ENCODE peak calls at places on chromosomes 12 and 14, in eight cellular contexts. V is CD8-positive, alpha-beta memory T cell; I is fibroblast of lung; U is HL-60; E is fibroblast of the aortic adventitia; W is CD8-positive, alpha-beta T cell; C is AG04450; S is NT2/D1. H is an unnamed sample.

GRCh38 chr14:102663031-102663430 is 70.6 kb downstream of the RCOR1 start:
- DNase-seq in S (peak), V (no peak), E (peak), C (no peak), U (no peak), I (no peak), W (no peak), H (no peak)

GRCh38 chr14:103676881-103677675 is 38.2 kb downstream of the XRCC3 start:
- DNase-seq in E (no peak), W (no peak), U (no peak), V (no peak), C (no peak), S (no peak), I (no peak), H (no peak)

GRCh38 chr12:117126335-117126734 is 27.1 kb upstream of the TESC start:
- DNase-seq in W (no peak), I (no peak), E (no peak), S (no peak), V (no peak), C (no peak), U (no peak), H (no peak)

GRCh38 chr14:57254884-57255283 is 13.8 kb downstream of the EXOC5 start:
- DNase-seq in W (no peak), S (no peak), V (no peak), C (no peak), I (no peak), U (no peak), E (no peak), H (no peak)

GRCh38 chr12:19941096-19941495 is 427.2 kb upstream of the PDE3A start:
- DNase-seq in W (no peak), S (no peak), V (no peak), E (no peak), I (no peak), U (no peak), C (no peak), H (no peak)

GRCh38 chr14:102144914-102145313 is 5.2 kb downstream of the WDR20 start:
- DNase-seq in E (no peak), W (no peak), S (no peak), I (no peak), V (no peak), C (no peak), U (no peak), H (no peak)

GRCh38 chr12:118850244-118850825 is 131.0 kb upstream of the SRRM4 start:
- DNase-seq in E (no peak), W (no peak), C (no peak), S (peak), V (no peak), U (peak), I (no peak), H (no peak)

GRCh38 chr14:73742520-73743238 is 28.5 kb upstream of the PNMA1 start:
- DNase-seq in S (no peak), V (no peak), W (no peak), C (no peak), I (no peak), E (no peak), U (no peak), H (no peak)

GRCh38 chr12:71955946-71956345 is 17.3 kb downstream of the TPH2 start:
- DNase-seq in S (no peak), I (peak), V (no peak), E (peak), C (peak), W (no peak), U (no peak), H (peak)

GRCh38 chr12:94815958-94816357 is 165.6 kb upstream of the TMCC3 start:
- DNase-seq in C (no peak), I (no peak), V (no peak), W (no peak), E (no peak), U (no peak), S (peak), H (no peak)

GRCh38 chr12:111186347-111186746 is 182.5 kb downstream of the PHETA1 start:
- DNase-seq in S (no peak), W (no peak), C (no peak), V (no peak), U (no peak), E (no peak), I (no peak), H (no peak)

GRCh38 chr12:1560704-1561103 is 33.7 kb downstream of the FBXL14 start:
- DNase-seq in S (no peak), I (no peak), C (no peak), V (no peak), W (no peak), U (no peak), E (no peak), H (no peak)

GRCh38 chr12:30913323-30913722 is 13.2 kb upstream of the TSPAN11 start:
- DNase-seq in V (no peak), C (no peak), S (no peak), I (no peak), E (no peak), U (no peak), W (no peak), H (no peak)

GRCh38 chr14:95038521-95039250 is 118.6 kb downstream of the DICER1 start:
- DNase-seq in U (no peak), I (no peak), C (no peak), V (no peak), S (no peak), W (no peak), E (no peak), H (no peak)

GRCh38 chr14:101196795-101197590 is 293.5 kb upstream of the RTL1 start:
- DNase-seq in V (no peak), C (no peak), E (no peak), W (no peak), U (no peak), S (no peak), I (peak), H (no peak)

GRCh38 chr12:73902270-73902669 is 635.4 kb upstream of the ATXN7L3B start:
- DNase-seq in C (no peak), E (no peak), U (no peak), S (no peak), V (no peak), W (no peak), I (no peak), H (no peak)

GRCh38 chr12:109880049-109880931 is at the start of gene GLTP:
- DNase-seq in C (no peak), W (peak), V (peak), I (peak), U (peak), E (peak), S (peak), H (peak)

GRCh38 chr12:12620730-12621315 is 9.1 kb downstream of the CREBL2 start:
- DNase-seq in S (no peak), I (no peak), E (no peak), W (no peak), V (no peak), C (no peak), U (no peak), H (no peak)

GRCh38 chr12:19397534-19397933 is 41.8 kb upstream of the AEBP2 start:
- DNase-seq in E (peak), V (no peak), U (no peak), W (no peak), S (no peak), I (peak), C (no peak), H (no peak)

GRCh38 chr12:16359512-16360491 is 12.4 kb downstream of the MGST1 start:
- DNase-seq in W (no peak), U (no peak), V (no peak), C (no peak), S (peak), E (peak), I (peak), H (no peak)

GRCh38 chr14:24339284-24340151 is at the start of gene RIPK3:
- DNase-seq in C (no peak), I (no peak), S (no peak), W (peak), U (no peak), E (no peak), V (peak), H (no peak)

GRCh38 chr12:57844725-57845477 is 1.6 kb downstream of the CTDSP2 start:
- DNase-seq in V (no peak), S (no peak), I (peak), E (peak), U (no peak), W (no peak), C (peak), H (peak)

GRCh38 chr12:91926810-91927209 is 218.8 kb downstream of the BTG1 start:
- DNase-seq in S (no peak), U (no peak), I (peak), C (peak), W (no peak), E (peak), V (no peak), H (peak)

GRCh38 chr12:96908170-96908675 is 1.2 kb downstream of the NEDD1 start:
- DNase-seq in V (no peak), S (no peak), I (no peak), E (no peak), C (no peak), W (no peak), U (no peak), H (no peak)

GRCh38 chr12:13981296-13981962 is at the start of gene GRIN2B:
- DNase-seq in U (no peak), W (no peak), I (no peak), C (no peak), E (no peak), V (no peak), S (peak), H (no peak)

GRCh38 chr12:47337581-47337980 is 257.8 kb upstream of the AMIGO2 start:
- DNase-seq in W (no peak), V (no peak), S (no peak), C (no peak), I (no peak), U (no peak), E (no peak), H (no peak)

GRCh38 chr14:53509845-53510244 is 356.7 kb upstream of the DDHD1 start:
- DNase-seq in C (peak), I (no peak), S (no peak), V (no peak), U (no peak), W (no peak), E (peak), H (peak)

GRCh38 chr14:64444984-64445845 is 20.1 kb upstream of the AKAP5 start:
- DNase-seq in V (no peak), C (peak), E (peak), U (no peak), S (no peak), I (peak), W (peak), H (peak)

GRCh38 chr12:58032156-58032555 is 90.8 kb downstream of the ATP23 start:
- DNase-seq in V (no peak), E (no peak), C (no peak), S (no peak), I (no peak), U (no peak), W (no peak), H (no peak)

GRCh38 chr14:101113108-101113612 is 209.6 kb upstream of the RTL1 start:
- DNase-seq in W (no peak), E (no peak), I (no peak), V (no peak), S (no peak), C (no peak), U (no peak), H (no peak)

GRCh38 chr14:24053548-24054323 is 1.9 kb downstream of the CARMIL3 start:
- DNase-seq in I (no peak), S (no peak), C (no peak), V (no peak), W (no peak), U (no peak), E (no peak), H (no peak)

GRCh38 chr14:92480856-92481255 is 32.7 kb upstream of the RIN3 start:
- DNase-seq in W (no peak), C (no peak), U (no peak), V (no peak), S (no peak), E (no peak), I (no peak), H (no peak)

GRCh38 chr12:117603316-117604113 is 242.1 kb upstream of the NOS1 start:
- DNase-seq in S (no peak), C (no peak), I (no peak), U (no peak), V (no peak), W (no peak), E (no peak), H (no peak)

GRCh38 chr12:2510066-2510465 is 284.7 kb upstream of the FKBP4 start:
- DNase-seq in U (no peak), E (no peak), V (no peak), W (no peak), I (no peak), C (no peak), S (no peak), H (no peak)

GRCh38 chr12:41100572-41100971 is 87.5 kb upstream of the PDZRN4 start:
- DNase-seq in W (no peak), C (no peak), V (no peak), S (no peak), I (no peak), U (no peak), E (no peak), H (no peak)

GRCh38 chr12:75935544-75936242 is 95.9 kb downstream of the PHLDA1 start:
- DNase-seq in W (no peak), U (no peak), E (no peak), V (no peak), I (no peak), C (no peak), S (no peak), H (no peak)

GRCh38 chr12:74538491-74539258 is 1.0 kb downstream of the ATXN7L3B start:
- DNase-seq in U (peak), E (peak), S (no peak), C (no peak), I (peak), W (peak), V (peak), H (no peak)

GRCh38 chr14:23562822-23563472 is 4.6 kb downstream of the AP1G2 start:
- DNase-seq in W (peak), V (peak), I (peak), U (no peak), E (peak), C (peak), S (no peak), H (peak)

DNA sequence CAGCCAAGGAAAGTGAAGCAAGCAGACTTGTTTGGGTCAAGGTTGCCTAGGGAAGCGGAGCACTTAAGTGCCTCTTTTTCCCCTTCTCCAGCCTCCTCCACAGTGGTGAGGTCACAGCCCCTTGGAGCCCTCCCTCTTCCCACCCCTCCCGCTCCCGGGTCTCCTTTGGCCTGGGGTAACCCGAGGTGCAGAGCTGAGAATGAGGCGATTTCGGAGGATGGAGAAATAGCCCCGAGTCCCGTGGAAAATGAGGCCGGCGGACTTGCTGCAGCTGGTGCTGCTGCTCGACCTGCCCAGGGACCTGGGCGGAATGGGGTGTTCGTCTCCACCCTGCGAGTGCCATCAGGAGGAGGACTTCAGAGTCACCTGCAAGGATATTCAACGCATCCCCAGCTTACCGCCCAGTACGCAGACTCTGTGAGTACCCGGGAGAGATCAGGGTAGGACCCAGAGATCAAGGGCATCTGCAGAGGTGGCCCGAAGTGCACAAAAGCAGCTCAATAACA is at the start of gene TSHR:
- DNase-seq in V (no peak), U (no peak), I (peak), C (no peak), S (no peak), W (peak), E (no peak), H (no peak)
- H3K4me3 ChIP-seq in V (peak), U (peak), I (peak), C (peak), S (peak), W (peak), E (peak), H (peak)

GRCh38 chr12:49341777-49342065 is 4.7 kb upstream of the C1QL4 start:
- DNase-seq in U (no peak), V (no peak), E (no peak), C (no peak), I (no peak), W (no peak), S (no peak), H (no peak)
- H3K4me3 ChIP-seq in U (peak), V (no peak), E (peak), C (no peak), I (peak), W (no peak), S (peak), H (no peak)

GRCh38 chr14:41607966-41608663 is 1.4 kb downstream of the LRFN5 start:
- DNase-seq in V (no peak), E (peak), C (no peak), S (no peak), I (peak), W (no peak), U (no peak), H (peak)

GRCh38 chr14:41607119-41607785 is 576 bp downstream of the LRFN5 start:
- DNase-seq in W (no peak), E (peak), S (no peak), V (no peak), C (no peak), U (no peak), I (peak), H (peak)

GRCh38 chr14:41604793-41605534 is 1.7 kb upstream of the LRFN5 start:
- DNase-seq in E (peak), S (peak), V (no peak), U (no peak), I (peak), W (no peak), C (peak), H (peak)

GRCh38 chr14:41605550-41606248 is 977 bp upstream of the LRFN5 start:
- DNase-seq in C (no peak), I (peak), E (peak), V (no peak), U (no peak), W (no peak), S (no peak), H (no peak)

DNA sequence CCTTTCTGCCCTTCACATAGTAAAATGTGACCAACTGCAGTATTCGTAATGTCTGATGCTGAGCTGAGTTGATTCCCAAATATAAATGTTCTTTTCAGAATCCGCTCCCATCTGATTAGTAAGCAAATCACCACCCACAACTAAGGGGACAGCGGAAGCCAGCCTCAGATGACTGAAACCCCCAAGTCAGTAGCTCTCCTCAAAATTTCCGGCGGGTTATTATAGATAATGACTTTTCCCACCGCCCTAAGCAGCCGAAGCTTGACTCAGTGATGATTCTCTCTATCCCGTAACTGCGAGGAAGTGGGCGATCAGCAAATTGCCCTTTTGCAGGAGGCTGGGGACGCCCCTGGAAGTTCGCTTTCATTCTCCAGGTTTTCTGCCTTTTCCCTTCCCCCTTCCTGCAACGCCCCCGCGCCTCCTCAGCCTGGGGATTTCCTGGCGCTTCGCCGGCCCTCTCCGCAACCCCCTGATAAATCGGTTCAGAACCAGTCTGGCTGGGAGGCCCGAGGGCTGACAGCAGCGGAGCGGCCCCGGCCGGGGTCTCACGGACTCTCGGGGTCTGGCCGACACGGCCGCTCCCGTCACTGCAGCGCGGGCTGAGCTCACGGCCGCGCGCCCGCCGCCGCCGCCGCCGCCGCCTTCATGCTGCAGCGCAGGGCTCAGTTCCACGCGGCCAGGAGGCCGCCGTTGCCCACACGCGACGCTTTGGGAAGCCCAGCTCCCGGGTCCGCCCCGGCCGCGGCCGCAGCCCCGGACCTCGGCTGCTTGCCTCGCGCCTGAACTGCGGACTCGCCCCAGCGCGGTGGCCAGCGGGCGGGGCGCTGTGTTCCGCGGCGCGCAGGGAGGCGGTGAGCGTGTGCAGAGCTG is at the start of gene LRFN5:
- DNase-seq in C (no peak), E (peak), S (no peak), W (no peak), V (no peak), U (no peak), I (peak), H (peak)
- H3K4me3 ChIP-seq in C (peak), E (peak), S (peak), W (peak), V (no peak), U (peak), I (peak), H (peak)

DNA sequence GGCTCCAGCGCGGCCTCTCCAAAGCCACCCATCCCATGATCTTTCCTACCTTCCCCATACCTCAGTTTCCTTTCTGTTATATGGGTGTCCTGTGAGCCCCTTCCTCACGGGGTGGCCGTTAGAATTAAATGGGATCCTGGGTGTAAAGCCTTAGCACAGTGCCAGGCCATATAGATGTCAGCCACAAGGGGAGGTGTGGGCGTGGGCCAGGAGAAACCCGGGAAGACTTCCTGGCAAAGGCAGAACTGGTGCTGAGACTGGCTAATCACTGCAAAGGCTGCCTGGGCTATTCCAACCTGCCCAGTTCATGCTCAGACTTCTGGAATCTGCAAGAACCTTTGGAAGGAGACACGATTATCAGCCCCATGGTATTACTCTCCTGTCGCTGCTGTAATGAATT is 11.0 kb upstream of the NCOR2 start:
- DNase-seq in V (no peak), U (no peak), C (no peak), E (no peak), S (no peak), I (no peak), W (no peak), H (no peak)
- H3K4me3 ChIP-seq in V (no peak), U (no peak), C (no peak), E (no peak), S (no peak), I (no peak), W (no peak), H (no peak)

DNA sequence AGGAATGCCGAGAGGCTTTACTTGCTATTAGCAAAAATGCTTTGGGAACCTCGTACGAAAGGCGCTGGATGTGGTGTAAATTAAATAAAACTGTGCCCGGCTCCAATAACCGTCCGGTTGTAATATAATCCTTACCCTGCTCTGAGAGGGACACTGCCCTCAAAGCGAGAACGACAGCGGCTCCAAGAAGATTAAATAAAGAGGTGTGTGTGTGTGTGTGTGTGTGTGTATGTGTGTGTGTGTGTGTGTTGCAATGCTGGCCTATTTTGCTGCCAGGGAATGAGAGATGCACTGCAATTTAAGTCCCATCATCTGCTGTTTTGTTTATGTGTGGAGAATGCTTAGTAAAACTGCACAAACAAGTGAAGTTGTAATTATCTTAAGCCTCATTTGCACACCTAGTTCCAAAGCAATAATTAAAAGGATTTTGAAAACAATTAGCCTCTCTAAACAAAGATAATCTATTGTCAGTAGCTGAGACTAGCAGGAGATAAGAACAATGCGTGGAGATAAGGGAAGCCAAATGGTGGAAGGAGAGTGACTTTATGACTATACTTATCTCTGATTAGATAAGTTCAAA is 1.2 kb upstream of the SIX1 start:
- DNase-seq in W (no peak), V (no peak), S (no peak), C (no peak), I (no peak), E (peak), U (no peak), H (peak)
- H3K4me3 ChIP-seq in W (no peak), V (no peak), S (no peak), C (peak), I (no peak), E (peak), U (no peak), H (peak)